ENCODE peak calls at places on chromosomes 13 and 19, in four cellular contexts. O is fibroblast of lung, T is adrenal gland, F is heart right ventricle. J is an unnamed sample. For H3K4me1 and H3K27me3, the result is how much of the 10 kb centered on the place peaks cover.

GRCh38 chr13:43377955-43378354 is 354.6 kb downstream of the DNAJC15 start:
- DNase-seq in O (peak), T (no peak), F (no peak), J (no peak)

GRCh38 chr13:108676620-108677019 is 47.2 kb downstream of the MYO16 start:
- DNase-seq in O (no peak), T (no peak), F (no peak), J (no peak)

GRCh38 chr19:47427241-47428176 is 8.2 kb upstream of the MEIS3 start:
- DNase-seq in O (peak), T (peak), F (peak), J (peak)

GRCh38 chr19:558770-559439 is 13.5 kb upstream of the BSG start:
- DNase-seq in O (no peak), T (no peak), F (peak), J (no peak)

GRCh38 chr13:95552539-95553270 is at the start of gene CLDN10:
- DNase-seq in O (no peak), T (no peak), F (no peak), J (no peak)

GRCh38 chr19:2627319-2627829 is 75.1 kb downstream of the GNG7 start:
- DNase-seq in O (peak), T (peak), F (peak), J (no peak)

GRCh38 chr19:45171211-45171623 is 6.8 kb downstream of the TRAPPC6A start:
- DNase-seq in O (no peak), T (no peak), F (no peak), J (no peak)

GRCh38 chr13:98977568-98978270 is at the start of gene DOCK9:
- DNase-seq in O (peak), T (peak), F (peak), J (peak)

GRCh38 chr19:37172368-37173366 is at the start of gene ZNF585A:
- DNase-seq in O (peak), T (peak), F (peak), J (peak)

GRCh38 chr19:38849746-38850230 is at the start of gene HNRNPL:
- DNase-seq in O (no peak), T (no peak), F (peak), J (peak)

GRCh38 chr19:12521996-12522395 is 29.3 kb downstream of the ZNF564 start:
- DNase-seq in O (no peak), T (no peak), F (no peak), J (no peak)

GRCh38 chr13:20411638-20412342 is 113.9 kb downstream of the CRYL1 start:
- DNase-seq in O (no peak), T (no peak), F (no peak), J (no peak)

GRCh38 chr19:39828634-39829032 is 5.3 kb downstream of the DYRK1B start:
- DNase-seq in O (no peak), T (no peak), F (no peak), J (no peak)

GRCh38 chr19:28632357-28633076 is 580.4 kb downstream of the UQCRFS1 start:
- DNase-seq in O (no peak), T (no peak), F (no peak), J (no peak)

GRCh38 chr19:40247178-40247577 is 20.7 kb upstream of the CCNP start:
- DNase-seq in O (no peak), T (no peak), F (no peak), J (no peak)

GRCh38 chr19:58569191-58569942 is 3.8 kb downstream of the MZF1 start:
- DNase-seq in O (no peak), T (peak), F (no peak), J (no peak)

GRCh38 chr13:25378528-25378927 is 6.8 kb downstream of the ATP8A2 start:
- DNase-seq in O (no peak), T (no peak), F (no peak), J (no peak)

GRCh38 chr19:11237321-11237720 is 2.1 kb upstream of the ANGPTL8 start:
- DNase-seq in O (no peak), T (no peak), F (no peak), J (no peak)

GRCh38 chr13:34894756-34895155 is 47.3 kb upstream of the NBEA start:
- DNase-seq in O (no peak), T (no peak), F (no peak), J (peak)

GRCh38 chr13:111210488-111210887 is 95.4 kb downstream of the ARHGEF7 start:
- DNase-seq in O (peak), T (peak), F (peak), J (no peak)

GRCh38 chr19:29676586-29676985 is 11.3 kb downstream of the PLEKHF1 start:
- DNase-seq in O (no peak), T (no peak), F (peak), J (no peak)

GRCh38 chr19:17762505-17763229 is 11.4 kb downstream of the FCHO1 start:
- DNase-seq in O (peak), T (peak), F (no peak), J (peak)

GRCh38 chr13:52070929-52071523 is 46.5 kb downstream of the UTP14C start:
- DNase-seq in O (peak), T (no peak), F (no peak), J (no peak)

GRCh38 chr19:4521170-4521887 is 3.0 kb upstream of the PLIN4 start:
- DNase-seq in O (no peak), T (no peak), F (no peak), J (no peak)

GRCh38 chr19:58229255-58229639 is 533 bp downstream of the ZNF544 start:
- DNase-seq in O (peak), T (no peak), F (no peak), J (no peak)

GRCh38 chr13:37797606-37798005 is 72.0 kb downstream of the TRPC4 start:
- DNase-seq in O (peak), T (no peak), F (no peak), J (no peak)

GRCh38 chr13:112928958-112929777 is 39.8 kb upstream of the MCF2L start:
- DNase-seq in O (peak), T (peak), F (no peak), J (peak)

GRCh38 chr13:46804391-46804815 is 7.4 kb upstream of the ESD start:
- DNase-seq in O (peak), T (no peak), F (no peak), J (no peak)

GRCh38 chr19:18495204-18495911 is 26.5 kb downstream of the ELL start:
- DNase-seq in O (no peak), T (no peak), F (no peak), J (no peak)

GRCh38 chr13:109974354-109974753 is 188.0 kb upstream of the IRS2 start:
- DNase-seq in O (peak), T (no peak), F (no peak), J (no peak)

GRCh38 chr13:98746968-98747367 is 5.5 kb downstream of the SLC15A1 start:
- DNase-seq in O (peak), T (no peak), F (no peak), J (no peak)

GRCh38 chr13:51006067-51006800 is 96.6 kb downstream of the RNASEH2B start:
- DNase-seq in O (no peak), T (no peak), F (no peak), J (no peak)
- H3K4me1 ChIP-seq in O (under half), T (under half), F (under half), J (under half)

GRCh38 chr19:49056101-49056901 is 1.2 kb downstream of the CGB7 start:
- DNase-seq in O (peak), T (peak), F (peak), J (peak)
- H3K27me3 ChIP-seq in O (under half), T (under half), F (under half), J (under half)

GRCh38 chr19:6500837-6501739 is 1.0 kb downstream of the TUBB4A start:
- DNase-seq in O (no peak), T (no peak), F (no peak), J (no peak)
- H3K4me1 ChIP-seq in O (under half), T (under half), F (under half), J (under half)

GRCh38 chr19:50889638-50890037 is 16.4 kb downstream of the KLK2 start:
- DNase-seq in O (no peak), T (no peak), F (no peak), J (no peak)
- H3K27me3 ChIP-seq in O (under half), T (under half), F (under half), J (under half)

GRCh38 chr13:71606818-71607217 is 260.2 kb downstream of the DACH1 start:
- DNase-seq in O (no peak), T (no peak), F (no peak), J (peak)

GRCh38 chr13:71602327-71602726 is 264.7 kb downstream of the DACH1 start:
- DNase-seq in O (no peak), T (no peak), F (no peak), J (no peak)

GRCh38 chr13:71603255-71603654 is 263.7 kb downstream of the DACH1 start:
- DNase-seq in O (no peak), T (no peak), F (no peak), J (no peak)

GRCh38 chr13:71607575-71607974 is 259.4 kb downstream of the DACH1 start:
- DNase-seq in O (no peak), T (no peak), F (no peak), J (no peak)

DNA sequence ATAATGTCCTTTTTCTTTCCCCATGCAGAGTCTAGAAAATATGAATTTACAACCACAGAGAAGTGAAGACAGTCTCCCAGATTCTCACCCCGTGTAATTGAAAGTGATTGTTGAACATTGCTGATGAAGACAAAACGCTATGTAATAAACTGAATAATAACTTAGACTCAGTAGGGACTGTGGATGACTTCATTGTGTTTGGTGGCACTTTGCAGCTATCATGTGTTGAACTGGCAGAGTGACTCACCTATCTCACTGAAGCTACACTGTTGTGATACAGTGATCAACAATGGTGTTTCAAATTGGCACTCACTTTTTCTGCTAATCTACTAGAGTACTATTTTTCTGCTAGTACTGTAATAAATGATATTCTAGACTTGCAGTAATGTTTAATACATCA is 261.3 kb downstream of the DACH1 start:
- DNase-seq in O (no peak), T (no peak), F (no peak), J (no peak)
- H3K4me1 ChIP-seq in O (under half), T (under half), F (under half), J (half or more)

J was measured in HAP-1.